ENCODE peak calls at places on chromosomes 5 and 9, in six cellular contexts. One of them, this sample, is unnamed. For H3K9me3, the result is how much of the 10 kb centered on the place peaks cover.

GRCh38 chr9:99327667-99328066 is 105.6 kb downstream of the SEC61B start:
- DNase-seq in HCT116: no peak
- DNase-seq in transverse colon: no peak
- DNase-seq in sigmoid colon: no peak
- DNase-seq in A549: no peak
- DNase-seq in Peyer's patch: no peak
- DNase-seq in this sample: no peak

GRCh38 chr9:36504154-36504550 is 68.5 kb upstream of the MELK start:
- DNase-seq in sigmoid colon: no peak
- DNase-seq in HCT116: no peak
- DNase-seq in A549: no peak
- DNase-seq in Peyer's patch: no peak
- DNase-seq in transverse colon: no peak
- DNase-seq in this sample: no peak

GRCh38 chr9:86034863-86035734 is 64.3 kb downstream of the GOLM1 start:
- DNase-seq in sigmoid colon: no peak
- DNase-seq in transverse colon: peak
- DNase-seq in Peyer's patch: no peak
- DNase-seq in A549: peak
- DNase-seq in HCT116: peak
- DNase-seq in this sample: no peak

GRCh38 chr5:42636425-42636824 is 120.2 kb upstream of the CCDC152 start:
- DNase-seq in transverse colon: no peak
- DNase-seq in HCT116: peak
- DNase-seq in Peyer's patch: no peak
- DNase-seq in sigmoid colon: no peak
- DNase-seq in A549: peak
- DNase-seq in this sample: no peak

GRCh38 chr5:134079748-134080581 is 34.5 kb upstream of the TCF7 start:
- DNase-seq in HCT116: no peak
- DNase-seq in A549: no peak
- DNase-seq in transverse colon: no peak
- DNase-seq in sigmoid colon: peak
- DNase-seq in Peyer's patch: no peak
- DNase-seq in this sample: no peak

GRCh38 chr9:27382308-27382707 is 85.4 kb upstream of the EQTN start:
- DNase-seq in HCT116: no peak
- DNase-seq in A549: no peak
- DNase-seq in Peyer's patch: no peak
- DNase-seq in sigmoid colon: no peak
- DNase-seq in transverse colon: peak
- DNase-seq in this sample: no peak

GRCh38 chr9:6243746-6244145 is 28.1 kb downstream of the IL33 start:
- DNase-seq in transverse colon: no peak
- DNase-seq in A549: no peak
- DNase-seq in HCT116: no peak
- DNase-seq in Peyer's patch: no peak
- DNase-seq in sigmoid colon: no peak
- DNase-seq in this sample: no peak

GRCh38 chr5:125813221-125813974 is 609.8 kb upstream of the GRAMD2B start:
- DNase-seq in sigmoid colon: no peak
- DNase-seq in HCT116: no peak
- DNase-seq in A549: no peak
- DNase-seq in transverse colon: no peak
- DNase-seq in Peyer's patch: no peak
- DNase-seq in this sample: no peak

GRCh38 chr9:86734762-86735161 is 212.5 kb downstream of the GAS1 start:
- DNase-seq in sigmoid colon: no peak
- DNase-seq in transverse colon: no peak
- DNase-seq in HCT116: no peak
- DNase-seq in A549: no peak
- DNase-seq in Peyer's patch: no peak
- DNase-seq in this sample: no peak

DNA sequence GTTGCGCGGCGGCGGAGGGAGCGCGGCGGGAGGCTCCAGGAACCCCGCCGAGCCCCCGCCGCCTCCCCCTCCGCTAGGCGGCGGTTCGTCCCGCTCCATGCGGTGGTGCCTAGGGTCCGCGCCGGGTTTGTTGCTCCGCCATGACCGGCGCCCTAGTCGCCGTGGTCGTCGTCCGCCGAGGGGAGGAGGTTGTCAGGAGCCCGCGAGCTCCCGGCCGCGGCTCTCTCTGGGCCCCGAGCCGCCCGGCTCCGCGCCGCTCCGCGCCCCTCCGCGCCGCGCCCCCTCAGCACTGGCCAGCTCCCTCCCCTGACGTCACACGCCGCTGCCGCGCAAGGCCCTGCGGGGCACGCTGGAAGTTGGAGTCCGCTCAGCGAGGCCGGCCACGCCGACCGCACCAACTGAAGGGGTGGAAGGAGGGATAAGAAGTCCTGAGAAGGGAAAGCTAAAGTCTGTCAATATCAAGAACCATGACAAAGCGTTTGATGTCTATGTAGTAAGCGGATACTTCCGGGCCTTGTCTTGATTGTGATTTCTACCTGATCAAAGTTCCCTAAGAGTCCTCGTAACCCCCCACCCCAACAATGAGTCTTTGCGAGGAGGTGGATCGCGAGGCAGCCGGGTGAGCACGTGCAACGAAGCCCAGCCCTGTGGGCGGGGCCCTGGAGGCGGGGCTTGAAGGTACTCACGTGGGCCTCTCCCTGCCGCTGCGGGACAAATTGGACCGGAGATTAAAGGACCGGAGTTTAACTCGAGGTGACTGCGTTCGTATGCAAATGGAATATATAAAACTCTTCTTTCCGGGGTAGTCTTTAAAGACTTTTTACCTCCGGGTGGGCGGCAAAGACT is at the start of gene NR6A1:
- DNase-seq in A549: peak
- DNase-seq in Peyer's patch: peak
- DNase-seq in transverse colon: peak
- DNase-seq in sigmoid colon: peak
- DNase-seq in HCT116: peak
- DNase-seq in this sample: peak
- TF ChIP-seq POLR2A in A549: peak
- TF ChIP-seq POLR2A in Peyer's patch: peak
- TF ChIP-seq POLR2A in transverse colon: peak
- TF ChIP-seq POLR2A in sigmoid colon: no peak
- TF ChIP-seq POLR2A in HCT116: peak
- TF ChIP-seq POLR2A in this sample: peak

GRCh38 chr9:90766736-90767135 is 34.9 kb upstream of the SYK start:
- DNase-seq in HCT116: no peak
- DNase-seq in Peyer's patch: no peak
- DNase-seq in transverse colon: no peak
- DNase-seq in A549: no peak
- DNase-seq in sigmoid colon: no peak
- DNase-seq in this sample: no peak
- H3K9me3 ChIP-seq in HCT116: under half
- H3K9me3 ChIP-seq in Peyer's patch: under half
- H3K9me3 ChIP-seq in transverse colon: under half
- H3K9me3 ChIP-seq in A549: under half
- H3K9me3 ChIP-seq in sigmoid colon: under half
- H3K9me3 ChIP-seq in this sample: under half

GRCh38 chr9:94721754-94722153 is 4.7 kb upstream of the AOPEP start:
- DNase-seq in A549: no peak
- DNase-seq in HCT116: no peak
- DNase-seq in Peyer's patch: no peak
- DNase-seq in transverse colon: no peak
- DNase-seq in sigmoid colon: no peak
- DNase-seq in this sample: no peak
- TF ChIP-seq POLR2A in A549: no peak
- TF ChIP-seq POLR2A in HCT116: no peak
- TF ChIP-seq POLR2A in Peyer's patch: no peak
- TF ChIP-seq POLR2A in transverse colon: no peak
- TF ChIP-seq POLR2A in sigmoid colon: no peak
- TF ChIP-seq POLR2A in this sample: no peak

GRCh38 chr5:145375521-145375920 is 459.6 kb downstream of the PRELID2 start:
- DNase-seq in HCT116: no peak
- DNase-seq in Peyer's patch: no peak
- DNase-seq in transverse colon: no peak
- DNase-seq in A549: no peak
- DNase-seq in sigmoid colon: no peak
- DNase-seq in this sample: no peak
- H3K9me3 ChIP-seq in HCT116: under half
- H3K9me3 ChIP-seq in Peyer's patch: under half
- H3K9me3 ChIP-seq in transverse colon: under half
- H3K9me3 ChIP-seq in A549: under half
- H3K9me3 ChIP-seq in sigmoid colon: under half
- H3K9me3 ChIP-seq in this sample: under half

DNA sequence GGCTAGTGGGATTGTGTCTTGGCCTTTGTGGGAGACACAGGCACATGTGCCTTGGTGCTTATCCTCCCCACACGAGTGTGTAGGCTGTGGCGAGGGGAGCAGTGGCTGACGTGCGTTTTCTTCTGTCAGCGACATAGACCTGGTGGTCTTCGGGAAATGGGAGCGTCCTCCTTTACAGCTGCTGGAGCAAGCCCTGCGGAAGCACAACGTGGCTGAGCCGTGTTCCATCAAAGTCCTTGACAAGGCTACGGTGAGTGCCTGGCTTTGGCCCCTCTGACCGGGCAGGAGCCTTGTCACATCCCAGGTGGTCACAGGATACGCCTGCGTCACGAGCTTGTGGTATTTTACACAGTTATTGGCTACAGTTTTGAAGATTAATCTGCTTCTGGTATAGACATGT is 26.4 kb downstream of the TENT4A start:
- DNase-seq in transverse colon: no peak
- DNase-seq in sigmoid colon: peak
- DNase-seq in A549: no peak
- DNase-seq in HCT116: no peak
- DNase-seq in Peyer's patch: peak
- DNase-seq in this sample: no peak
- TF ChIP-seq POLR2A in transverse colon: no peak
- TF ChIP-seq POLR2A in sigmoid colon: no peak
- TF ChIP-seq POLR2A in A549: no peak
- TF ChIP-seq POLR2A in HCT116: no peak
- TF ChIP-seq POLR2A in Peyer's patch: no peak
- TF ChIP-seq POLR2A in this sample: no peak

DNA sequence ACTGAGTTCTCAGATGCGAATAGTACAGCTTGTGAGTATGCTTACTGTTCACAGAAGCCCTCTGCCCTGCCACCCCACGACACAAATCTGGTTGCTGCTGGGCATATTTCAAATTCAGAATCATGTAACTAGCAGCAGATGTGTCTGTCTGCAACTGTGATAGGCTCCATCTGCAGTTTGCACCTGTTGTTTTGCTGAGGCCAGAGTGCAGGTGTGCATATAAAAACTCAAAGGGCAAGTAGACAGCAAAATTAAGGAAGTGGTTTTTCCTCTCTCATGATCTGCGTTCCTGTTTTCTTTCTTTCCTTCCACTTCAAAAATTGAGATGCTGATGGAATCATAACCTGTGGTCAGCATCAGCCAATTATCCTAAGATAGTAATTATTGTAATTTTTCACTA is 1000.5 kb downstream of the PTPRD start:
- DNase-seq in A549: no peak
- DNase-seq in HCT116: no peak
- DNase-seq in sigmoid colon: no peak
- DNase-seq in Peyer's patch: no peak
- DNase-seq in transverse colon: peak
- DNase-seq in this sample: no peak
- H3K9me3 ChIP-seq in A549: under half
- H3K9me3 ChIP-seq in HCT116: under half
- H3K9me3 ChIP-seq in sigmoid colon: under half
- H3K9me3 ChIP-seq in Peyer's patch: under half
- H3K9me3 ChIP-seq in transverse colon: under half
- H3K9me3 ChIP-seq in this sample: under half

GRCh38 chr9:133420392-133420827 is 1.8 kb upstream of the ADAMTS13 start:
- DNase-seq in Peyer's patch: no peak
- DNase-seq in transverse colon: no peak
- DNase-seq in HCT116: no peak
- DNase-seq in sigmoid colon: no peak
- DNase-seq in A549: peak
- DNase-seq in this sample: no peak
- TF ChIP-seq POLR2A in Peyer's patch: no peak
- TF ChIP-seq POLR2A in transverse colon: no peak
- TF ChIP-seq POLR2A in HCT116: no peak
- TF ChIP-seq POLR2A in sigmoid colon: no peak
- TF ChIP-seq POLR2A in A549: no peak
- TF ChIP-seq POLR2A in this sample: no peak